ENCODE peak calls at places on chromosomes 13 and 19, in eight cellular contexts. One of them, this sample, is unnamed.

GRCh38 chr13:71252191-71252704 is 614.8 kb downstream of the DACH1 start:
- DNase-seq in stimulated activated CD8-positive, alpha-beta memory T cell treated with anti-CD3 and anti-CD28 coated beads, Interleukin-4, amount 100 ng/mL, for 24 hours: no peak
- DNase-seq in Daoy: no peak
- DNase-seq in CD4-positive, alpha-beta T cell: no peak
- DNase-seq in HS-5: no peak
- DNase-seq in NCI-H774: no peak
- DNase-seq in head of caudate nucleus: no peak
- DNase-seq in fibroblast of lung: peak
- DNase-seq in this sample: no peak

GRCh38 chr13:30884543-30884942 is 21.5 kb upstream of the MEDAG start:
- DNase-seq in stimulated activated CD8-positive, alpha-beta memory T cell treated with anti-CD3 and anti-CD28 coated beads, Interleukin-4, amount 100 ng/mL, for 24 hours: no peak
- DNase-seq in Daoy: no peak
- DNase-seq in CD4-positive, alpha-beta T cell: no peak
- DNase-seq in HS-5: no peak
- DNase-seq in NCI-H774: no peak
- DNase-seq in head of caudate nucleus: no peak
- DNase-seq in fibroblast of lung: no peak
- DNase-seq in this sample: no peak

GRCh38 chr13:35994131-35994966 is 136.8 kb downstream of the DCLK1 start:
- DNase-seq in stimulated activated CD8-positive, alpha-beta memory T cell treated with anti-CD3 and anti-CD28 coated beads, Interleukin-4, amount 100 ng/mL, for 24 hours: no peak
- DNase-seq in Daoy: peak
- DNase-seq in CD4-positive, alpha-beta T cell: no peak
- DNase-seq in HS-5: peak
- DNase-seq in NCI-H774: no peak
- DNase-seq in head of caudate nucleus: peak
- DNase-seq in fibroblast of lung: peak
- DNase-seq in this sample: no peak

GRCh38 chr13:25847145-25847544 is 204.7 kb downstream of the SHISA2 start:
- DNase-seq in stimulated activated CD8-positive, alpha-beta memory T cell treated with anti-CD3 and anti-CD28 coated beads, Interleukin-4, amount 100 ng/mL, for 24 hours: no peak
- DNase-seq in Daoy: no peak
- DNase-seq in CD4-positive, alpha-beta T cell: no peak
- DNase-seq in HS-5: no peak
- DNase-seq in NCI-H774: no peak
- DNase-seq in head of caudate nucleus: no peak
- DNase-seq in fibroblast of lung: no peak
- DNase-seq in this sample: no peak

GRCh38 chr13:41054212-41054877 is 7.0 kb upstream of the WBP4 start:
- DNase-seq in stimulated activated CD8-positive, alpha-beta memory T cell treated with anti-CD3 and anti-CD28 coated beads, Interleukin-4, amount 100 ng/mL, for 24 hours: no peak
- DNase-seq in Daoy: peak
- DNase-seq in CD4-positive, alpha-beta T cell: no peak
- DNase-seq in HS-5: no peak
- DNase-seq in NCI-H774: no peak
- DNase-seq in head of caudate nucleus: no peak
- DNase-seq in fibroblast of lung: peak
- DNase-seq in this sample: peak

GRCh38 chr13:20191902-20192469 is 752 bp downstream of the GJB2 start:
- DNase-seq in stimulated activated CD8-positive, alpha-beta memory T cell treated with anti-CD3 and anti-CD28 coated beads, Interleukin-4, amount 100 ng/mL, for 24 hours: no peak
- DNase-seq in Daoy: peak
- DNase-seq in CD4-positive, alpha-beta T cell: no peak
- DNase-seq in HS-5: no peak
- DNase-seq in NCI-H774: no peak
- DNase-seq in head of caudate nucleus: no peak
- DNase-seq in fibroblast of lung: no peak
- DNase-seq in this sample: peak

GRCh38 chr13:76965759-76966421 is 17.6 kb downstream of the ACOD1 start:
- DNase-seq in stimulated activated CD8-positive, alpha-beta memory T cell treated with anti-CD3 and anti-CD28 coated beads, Interleukin-4, amount 100 ng/mL, for 24 hours: no peak
- DNase-seq in Daoy: peak
- DNase-seq in CD4-positive, alpha-beta T cell: no peak
- DNase-seq in HS-5: no peak
- DNase-seq in NCI-H774: no peak
- DNase-seq in head of caudate nucleus: no peak
- DNase-seq in fibroblast of lung: peak
- DNase-seq in this sample: peak

GRCh38 chr19:29942404-29943261 is 594 bp downstream of the URI1 start:
- DNase-seq in stimulated activated CD8-positive, alpha-beta memory T cell treated with anti-CD3 and anti-CD28 coated beads, Interleukin-4, amount 100 ng/mL, for 24 hours: peak
- DNase-seq in Daoy: peak
- DNase-seq in CD4-positive, alpha-beta T cell: peak
- DNase-seq in HS-5: no peak
- DNase-seq in NCI-H774: peak
- DNase-seq in head of caudate nucleus: peak
- DNase-seq in fibroblast of lung: peak
- DNase-seq in this sample: peak

GRCh38 chr13:58397596-58398387 is 766.2 kb downstream of the PCDH17 start:
- DNase-seq in stimulated activated CD8-positive, alpha-beta memory T cell treated with anti-CD3 and anti-CD28 coated beads, Interleukin-4, amount 100 ng/mL, for 24 hours: no peak
- DNase-seq in Daoy: no peak
- DNase-seq in CD4-positive, alpha-beta T cell: no peak
- DNase-seq in HS-5: no peak
- DNase-seq in NCI-H774: no peak
- DNase-seq in head of caudate nucleus: no peak
- DNase-seq in fibroblast of lung: no peak
- DNase-seq in this sample: no peak

This sample was measured in left colon.